ENCODE peak calls at places on chromosome 11, in five cellular contexts. G, W, J, M and U are unnamed samples.
A peak's percentile ranks its signal among the peaks of the same experiment; 100 is the strongest.

GRCh38 chr11:95074806-95075563 is 8.3 kb downstream of the SRSF8 start:
- DNase-seq in M (peak; percentile 38), W (no peak), J (peak; percentile 82), G (no peak), U (no peak)

GRCh38 chr11:115695677-115696451 is 191.6 kb upstream of the CADM1 start:
- DNase-seq in M (peak; percentile 62), W (no peak), G (no peak), J (no peak), U (peak; percentile 60)

GRCh38 chr11:69499216-69499945 is 17.9 kb downstream of the LINC01488 start:
- DNase-seq in M (peak; percentile 30), J (no peak), W (no peak), G (no peak), U (no peak)

GRCh38 chr11:84333196-84333595 is 1047.0 kb upstream of the CCDC90B start:
- DNase-seq in J (no peak), G (no peak), W (no peak), M (no peak), U (no peak)

GRCh38 chr11:1870721-1871466 is 18.0 kb downstream of the LSP1 start:
- DNase-seq in W (no peak), G (no peak), J (no peak), M (peak; percentile 36), U (no peak)

GRCh38 chr11:130511765-130512164 is 63.3 kb downstream of the ADAMTS15 start:
- DNase-seq in W (no peak), M (no peak), J (no peak), G (no peak), U (no peak)

GRCh38 chr11:104328514-104328912 is 164.6 kb upstream of the PDGFD start:
- DNase-seq in J (no peak), W (no peak), G (no peak), M (no peak), U (no peak)

GRCh38 chr11:64207247-64208085 is 945 bp downstream of the FERMT3 start:
- DNase-seq in J (peak; percentile 74), G (no peak), M (no peak), W (no peak), U (no peak)

GRCh38 chr11:20522536-20522935 is 76.9 kb upstream of the SLC6A5 start:
- DNase-seq in W (no peak), G (no peak), J (no peak), M (no peak), U (no peak)

GRCh38 chr11:108199446-108200321 is 22.8 kb downstream of the NPAT start:
- DNase-seq in M (no peak), J (no peak), G (no peak), W (no peak), U (no peak)

GRCh38 chr11:67648140-67648795 is 2.3 kb downstream of the ACY3 start:
- DNase-seq in G (no peak), M (peak; percentile 51), J (peak; percentile 54), W (no peak), U (no peak)

GRCh38 chr11:26335903-26336302 is 4.0 kb downstream of the ANO3 start:
- DNase-seq in W (no peak), M (peak; percentile 90), J (no peak), G (no peak), U (no peak)

GRCh38 chr11:95245038-95245437 is 14.0 kb upstream of the SESN3 start:
- DNase-seq in M (no peak), J (no peak), W (no peak), G (no peak), U (no peak)

GRCh38 chr11:35548925-35549561 is 23.6 kb upstream of the PAMR1 start:
- DNase-seq in G (no peak), W (no peak), J (no peak), M (peak; percentile 39), U (no peak)

GRCh38 chr11:30295178-30295885 is 27.6 kb upstream of the ARL14EP start:
- DNase-seq in W (no peak), J (no peak), M (no peak), G (no peak), U (no peak)

GRCh38 chr11:58561394-58562102 is 14.1 kb downstream of the LPXN start:
- DNase-seq in J (no peak), W (no peak), G (no peak), M (no peak), U (no peak)

GRCh38 chr11:67354314-67355022 is 1.1 kb upstream of the POLD4 start:
- DNase-seq in J (peak; percentile 90), G (no peak), M (peak; percentile 13), W (no peak), U (no peak)

GRCh38 chr11:134559617-134559992 is 147.6 kb upstream of the B3GAT1 start:
- DNase-seq in G (no peak), M (no peak), W (no peak), J (no peak), U (no peak)

GRCh38 chr11:88644724-88645123 is 307.2 kb upstream of the CTSC start:
- DNase-seq in J (no peak), M (no peak), G (no peak), W (no peak), U (no peak)

GRCh38 chr11:70481625-70482528 is 83.5 kb downstream of the CTTN start:
- DNase-seq in M (no peak), J (peak; percentile 34), W (no peak), G (no peak), U (no peak)

GRCh38 chr11:65391007-65391406 is 4.6 kb downstream of the FRMD8 start:
- DNase-seq in J (no peak), M (no peak), G (no peak), W (no peak), U (no peak)

GRCh38 chr11:6357222-6357621 is 33.1 kb upstream of the SMPD1 start:
- DNase-seq in G (no peak), W (no peak), J (peak; percentile 24), M (no peak), U (no peak)

GRCh38 chr11:62108017-62108750 is 15.6 kb upstream of the INCENP start:
- DNase-seq in G (peak; percentile 75), J (no peak), M (peak; percentile 72), W (peak; percentile 49), U (peak; percentile 19)

GRCh38 chr11:62556872-62557631 is 10.4 kb upstream of the AHNAK start:
- DNase-seq in M (no peak), J (peak; percentile 58), G (no peak), W (no peak), U (no peak)

GRCh38 chr11:44760917-44761545 is 34.3 kb downstream of the TSPAN18 start:
- DNase-seq in M (peak; percentile 96), W (no peak), J (no peak), G (no peak), U (no peak)

GRCh38 chr11:5103066-5103465 is 33.7 kb downstream of the OR52E1 start:
- DNase-seq in W (no peak), M (no peak), J (no peak), G (no peak), U (no peak)

GRCh38 chr11:85718991-85719807 is 33.2 kb upstream of the CCDC89 start:
- DNase-seq in J (no peak), W (no peak), M (no peak), G (no peak), U (no peak)

GRCh38 chr11:130477646-130478203 is 29.3 kb downstream of the ADAMTS15 start:
- DNase-seq in W (no peak), G (no peak), J (no peak), M (no peak), U (no peak)

GRCh38 chr11:12692238-12693074 is 18.2 kb downstream of the TEAD1 start:
- DNase-seq in G (no peak), M (peak; percentile 18), J (peak; percentile 92), W (peak; percentile 87), U (no peak)

GRCh38 chr11:2581931-2582435 is 117.8 kb downstream of the KCNQ1OT1 start:
- DNase-seq in M (no peak), J (peak; percentile 5), W (no peak), G (no peak), U (no peak)

GRCh38 chr11:47966621-47967020 is 13.7 kb upstream of the PTPRJ start:
- DNase-seq in W (no peak), G (no peak), J (no peak), M (no peak), U (no peak)

GRCh38 chr11:86587559-86588193 is 84.7 kb downstream of the ME3 start:
- DNase-seq in M (no peak), G (no peak), J (no peak), W (no peak), U (no peak)

GRCh38 chr11:34056672-34057071 is 5.1 kb downstream of the CAPRIN1 start:
- DNase-seq in W (no peak), M (no peak), J (no peak), G (no peak), U (no peak)

GRCh38 chr11:11786771-11787170 is 55.0 kb upstream of the USP47 start:
- DNase-seq in G (no peak), W (no peak), M (peak; percentile 27), J (no peak), U (no peak)

GRCh38 chr11:70522613-70523311 is 124.4 kb downstream of the CTTN start:
- DNase-seq in G (peak; percentile 70), W (no peak), J (peak; percentile 14), M (peak; percentile 90), U (peak; percentile 80)

GRCh38 chr11:68081691-68082090 is 39.5 kb downstream of the CHKA start:
- DNase-seq in M (no peak), G (no peak), J (no peak), W (peak; percentile 91), U (no peak)

GRCh38 chr11:57482782-57483569 is 22.6 kb downstream of the RTN4RL2 start:
- DNase-seq in W (no peak), G (peak; percentile 13), M (peak; percentile 79), J (peak; percentile 35), U (no peak)

GRCh38 chr11:66951927-66952337 is 6.3 kb downstream of the PC start:
- DNase-seq in W (peak; percentile 51), M (peak; percentile 98), J (peak; percentile 53), G (no peak), U (peak; percentile 12)